ENCODE peak calls at places on chromosomes 5 and 9, in four cellular contexts. One of them, this sample, is unnamed.

GRCh38 chr5:102483736-102484135 is 15.1 kb downstream of the SLCO6A1 start:
- DNase-seq in H1: no peak
- DNase-seq in stomach: no peak
- DNase-seq in HCT116: no peak
- DNase-seq in this sample: no peak

GRCh38 chr5:81830602-81831001 is 79.7 kb upstream of the SSBP2 start:
- DNase-seq in H1: no peak
- DNase-seq in stomach: no peak
- DNase-seq in HCT116: no peak
- DNase-seq in this sample: no peak

GRCh38 chr9:108468364-108468763 is 387.4 kb downstream of the ACTL7B start:
- DNase-seq in H1: peak
- DNase-seq in stomach: no peak
- DNase-seq in HCT116: peak
- DNase-seq in this sample: no peak

GRCh38 chr5:174094857-174095606 is 49.5 kb downstream of the NSG2 start:
- DNase-seq in H1: no peak
- DNase-seq in stomach: no peak
- DNase-seq in HCT116: no peak
- DNase-seq in this sample: no peak

GRCh38 chr9:6215562-6215961 is at the start of gene IL33:
- DNase-seq in H1: no peak
- DNase-seq in stomach: no peak
- DNase-seq in HCT116: no peak
- DNase-seq in this sample: no peak

GRCh38 chr5:174022384-174023095 is 23.0 kb upstream of the NSG2 start:
- DNase-seq in H1: no peak
- DNase-seq in stomach: no peak
- DNase-seq in HCT116: no peak
- DNase-seq in this sample: no peak

GRCh38 chr5:20000416-20000815 is 12.4 kb upstream of the CDH18 start:
- DNase-seq in H1: no peak
- DNase-seq in stomach: no peak
- DNase-seq in HCT116: no peak
- DNase-seq in this sample: no peak

GRCh38 chr5:133474851-133475590 is 137.3 kb downstream of the FSTL4 start:
- DNase-seq in H1: no peak
- DNase-seq in stomach: no peak
- DNase-seq in HCT116: no peak
- DNase-seq in this sample: no peak

DNA sequence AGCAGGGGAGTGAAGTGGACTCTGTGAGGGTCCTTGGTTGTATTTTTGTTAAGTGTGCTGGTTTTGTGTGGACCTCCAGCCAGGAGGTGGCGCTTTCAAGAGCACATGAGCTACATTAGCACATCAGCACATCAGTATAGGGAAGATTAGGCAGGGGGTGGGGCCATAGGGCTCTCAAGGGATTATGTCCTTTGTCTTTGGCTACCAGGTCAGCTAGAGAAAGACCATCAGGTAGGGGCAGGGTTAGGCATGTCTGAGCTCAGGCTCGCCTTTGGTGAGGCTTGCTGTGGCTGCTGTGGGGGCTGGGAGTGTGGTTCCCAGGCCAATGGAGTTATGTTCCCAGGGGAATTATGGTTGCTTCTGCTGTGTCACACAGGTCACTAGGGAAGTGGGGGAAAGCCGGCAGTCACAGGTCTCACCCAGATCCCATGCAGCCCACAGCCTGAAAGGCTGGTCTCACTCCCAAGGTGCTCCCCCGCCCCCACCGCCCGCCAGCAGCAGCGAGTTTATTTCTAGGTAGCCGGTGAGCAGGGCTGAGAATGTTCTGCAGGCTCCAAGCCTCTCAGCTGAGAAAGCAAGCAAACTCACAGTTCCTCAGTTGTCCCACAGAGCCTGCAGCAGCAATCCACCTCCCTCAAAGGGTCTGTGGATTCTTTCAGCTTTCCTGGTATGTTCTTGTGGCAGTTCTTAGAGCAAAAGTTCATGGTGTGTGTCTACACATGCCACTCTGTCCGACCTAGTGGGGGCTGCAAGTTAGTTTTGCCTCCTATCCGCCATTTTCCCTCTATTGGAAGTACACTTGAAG is 13.7 kb downstream of the OR1J1 start:
- DNase-seq in H1: no peak
- DNase-seq in stomach: no peak
- DNase-seq in HCT116: peak
- DNase-seq in this sample: no peak
- TF ChIP-seq POLR2A in H1: peak
- TF ChIP-seq POLR2A in stomach: no peak
- TF ChIP-seq POLR2A in HCT116: no peak
- TF ChIP-seq POLR2A in this sample: no peak

DNA sequence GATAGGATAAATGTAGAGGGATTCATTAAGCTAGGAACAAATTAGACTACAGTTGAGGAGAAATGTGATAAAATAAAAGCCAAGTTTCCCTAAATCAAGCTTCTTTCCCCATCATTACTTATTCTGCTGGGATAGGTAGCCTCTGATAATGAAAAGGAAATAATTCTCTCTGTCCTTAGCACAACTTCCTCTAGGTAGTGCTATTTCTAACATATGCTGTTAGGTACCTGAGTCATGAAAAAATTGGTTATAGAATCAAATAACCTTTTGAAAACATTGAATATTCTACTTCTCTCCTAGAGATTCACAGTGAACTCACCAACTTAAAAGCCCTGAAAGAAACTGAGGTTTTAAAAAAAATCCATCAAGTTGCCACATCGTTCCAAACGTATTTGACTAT is 1793.1 kb downstream of the EFNA5 start:
- DNase-seq in H1: no peak
- DNase-seq in stomach: no peak
- DNase-seq in HCT116: no peak
- DNase-seq in this sample: no peak
- TF ChIP-seq CTCF in H1: no peak
- TF ChIP-seq CTCF in stomach: no peak
- TF ChIP-seq CTCF in HCT116: peak
- TF ChIP-seq CTCF in this sample: no peak

GRCh38 chr9:105557804-105558610 is at the start of gene FKTN:
- DNase-seq in H1: peak
- DNase-seq in stomach: peak
- DNase-seq in HCT116: peak
- DNase-seq in this sample: peak
- TF ChIP-seq POLR2AphosphoS5 in H1: peak
- TF ChIP-seq POLR2AphosphoS5 in stomach: peak
- TF ChIP-seq POLR2AphosphoS5 in HCT116: peak
- TF ChIP-seq POLR2AphosphoS5 in this sample: no peak

DNA sequence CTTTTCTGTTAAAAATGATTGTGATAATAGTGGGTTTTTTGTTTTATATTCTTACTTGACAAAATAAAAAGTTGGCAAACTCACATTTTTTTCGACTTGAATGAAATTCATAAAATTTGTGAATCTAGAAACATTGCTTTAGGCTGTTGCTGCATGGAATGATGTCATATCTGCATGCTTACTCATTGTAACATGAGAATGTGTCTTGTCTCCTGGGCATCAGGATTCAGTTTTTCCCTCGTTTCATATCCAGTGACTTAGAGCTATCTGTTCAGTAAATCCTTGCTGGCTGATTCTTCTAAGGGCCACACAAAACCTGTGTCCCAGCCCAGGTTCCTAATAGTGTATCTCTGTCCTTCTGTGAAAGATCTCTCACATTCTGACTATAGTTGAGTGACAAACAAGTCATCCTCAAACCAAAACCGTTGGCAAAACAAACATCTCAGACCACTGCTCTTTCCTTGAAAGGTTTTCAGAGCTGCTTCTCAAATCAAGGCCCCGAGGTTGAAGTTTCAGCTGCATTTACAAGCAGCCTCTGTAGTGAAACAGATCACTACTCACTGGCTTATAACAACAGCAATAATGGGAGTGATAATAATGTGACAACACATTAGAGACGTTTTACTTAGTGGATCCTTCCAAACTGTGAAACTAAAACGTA is 95.0 kb downstream of the NPR3 start:
- DNase-seq in H1: no peak
- DNase-seq in stomach: no peak
- DNase-seq in HCT116: no peak
- DNase-seq in this sample: no peak
- TF ChIP-seq POLR2A in H1: no peak
- TF ChIP-seq POLR2A in stomach: no peak
- TF ChIP-seq POLR2A in HCT116: no peak
- TF ChIP-seq POLR2A in this sample: no peak

DNA sequence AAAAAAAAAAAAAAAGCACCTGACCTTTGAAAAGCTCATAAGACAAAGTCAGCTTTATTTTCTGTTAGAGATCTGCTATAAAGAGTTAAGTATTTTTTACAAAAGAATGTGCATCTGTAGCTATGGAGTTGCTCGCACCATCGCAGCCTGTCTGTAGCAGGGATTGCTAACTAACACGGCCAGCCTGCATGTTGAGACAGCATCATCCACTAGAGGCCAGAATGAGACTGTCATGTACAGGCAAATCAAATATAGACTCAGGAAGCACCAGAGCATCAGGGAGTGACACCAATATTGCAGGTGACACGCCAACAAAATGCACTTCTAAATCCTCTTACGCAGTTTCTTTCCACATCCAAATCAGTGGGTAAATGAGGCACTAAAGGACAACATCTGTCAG is 136.3 kb upstream of the RASEF start:
- DNase-seq in H1: no peak
- DNase-seq in stomach: peak
- DNase-seq in HCT116: peak
- DNase-seq in this sample: no peak
- TF ChIP-seq CTCF in H1: peak
- TF ChIP-seq CTCF in stomach: peak
- TF ChIP-seq CTCF in HCT116: peak
- TF ChIP-seq CTCF in this sample: peak

DNA sequence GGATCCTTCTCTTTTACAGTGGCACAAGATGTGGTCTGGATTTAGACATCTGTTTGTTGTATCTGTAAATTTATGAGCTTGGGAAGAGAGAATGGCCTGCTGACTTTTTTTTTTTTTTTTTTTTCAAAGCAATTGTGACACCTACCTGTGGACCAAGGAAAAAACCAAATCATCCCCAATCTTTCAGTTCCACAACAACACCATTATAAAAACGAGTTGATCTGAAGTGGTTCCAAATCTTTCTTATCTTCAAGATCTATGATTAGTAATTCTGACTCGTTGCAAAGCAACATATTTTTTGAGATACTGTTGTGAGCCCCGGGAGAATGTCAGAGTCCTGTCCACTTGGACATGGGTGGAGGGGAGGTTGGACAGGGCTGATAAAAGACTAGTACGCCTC is 4.8 kb downstream of the IRX2 start:
- DNase-seq in H1: no peak
- DNase-seq in stomach: no peak
- DNase-seq in HCT116: no peak
- DNase-seq in this sample: no peak
- TF ChIP-seq POLR2AphosphoS5 in H1: no peak
- TF ChIP-seq POLR2AphosphoS5 in stomach: no peak
- TF ChIP-seq POLR2AphosphoS5 in HCT116: no peak
- TF ChIP-seq POLR2AphosphoS5 in this sample: no peak

GRCh38 chr9:38048319-38048969 is 20.6 kb downstream of the SHB start:
- DNase-seq in H1: no peak
- DNase-seq in stomach: no peak
- DNase-seq in HCT116: no peak
- DNase-seq in this sample: no peak

GRCh38 chr9:38044706-38045105 is 24.3 kb downstream of the SHB start:
- DNase-seq in H1: no peak
- DNase-seq in stomach: no peak
- DNase-seq in HCT116: no peak
- DNase-seq in this sample: no peak

GRCh38 chr9:38043931-38044623 is 24.9 kb downstream of the SHB start:
- DNase-seq in H1: no peak
- DNase-seq in stomach: peak
- DNase-seq in HCT116: no peak
- DNase-seq in this sample: no peak

GRCh38 chr9:38046669-38047300 is 22.2 kb downstream of the SHB start:
- DNase-seq in H1: no peak
- DNase-seq in stomach: peak
- DNase-seq in HCT116: peak
- DNase-seq in this sample: no peak

GRCh38 chr9:38047301-38048251 is 21.5 kb downstream of the SHB start:
- DNase-seq in H1: peak
- DNase-seq in stomach: peak
- DNase-seq in HCT116: peak
- DNase-seq in this sample: no peak
- TF ChIP-seq POLR2A in H1: peak
- TF ChIP-seq POLR2A in stomach: no peak
- TF ChIP-seq POLR2A in HCT116: no peak
- TF ChIP-seq POLR2A in this sample: no peak

GRCh38 chr5:154464435-154464834 is 13.6 kb downstream of the HAND1 start:
- DNase-seq in H1: no peak
- DNase-seq in stomach: no peak
- DNase-seq in HCT116: no peak
- DNase-seq in this sample: no peak

GRCh38 chr5:154465169-154465568 is 12.9 kb downstream of the HAND1 start:
- DNase-seq in H1: no peak
- DNase-seq in stomach: no peak
- DNase-seq in HCT116: peak
- DNase-seq in this sample: no peak

GRCh38 chr5:154460172-154460571 is 14.4 kb downstream of the SAP30L start:
- DNase-seq in H1: no peak
- DNase-seq in stomach: no peak
- DNase-seq in HCT116: no peak
- DNase-seq in this sample: no peak

GRCh38 chr5:154459015-154459414 is 13.2 kb downstream of the SAP30L start:
- DNase-seq in H1: no peak
- DNase-seq in stomach: no peak
- DNase-seq in HCT116: no peak
- DNase-seq in this sample: no peak

DNA sequence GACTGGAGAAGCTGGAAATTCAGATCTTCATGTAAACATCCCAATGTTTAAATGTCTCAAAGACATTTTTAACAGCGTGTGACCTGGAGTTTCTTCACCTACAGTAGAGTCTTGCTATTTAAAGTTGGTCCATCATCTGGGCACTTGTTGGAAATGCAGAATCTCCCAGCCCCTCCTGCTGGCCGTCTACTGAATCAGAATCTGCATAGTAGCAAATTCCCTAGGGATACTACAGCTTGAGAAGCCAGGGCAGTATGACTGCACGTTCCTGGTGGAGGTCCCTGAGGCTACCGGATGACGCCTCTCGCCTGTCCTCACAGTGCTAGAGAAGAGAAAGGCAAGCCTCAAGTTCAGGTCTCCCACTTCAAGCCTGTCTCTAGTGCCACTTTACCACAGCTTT is 15.7 kb downstream of the SAP30L start:
- DNase-seq in H1: no peak
- DNase-seq in stomach: no peak
- DNase-seq in HCT116: no peak
- DNase-seq in this sample: no peak
- TF ChIP-seq CTCF in H1: peak
- TF ChIP-seq CTCF in stomach: no peak
- TF ChIP-seq CTCF in HCT116: peak
- TF ChIP-seq CTCF in this sample: no peak

DNA sequence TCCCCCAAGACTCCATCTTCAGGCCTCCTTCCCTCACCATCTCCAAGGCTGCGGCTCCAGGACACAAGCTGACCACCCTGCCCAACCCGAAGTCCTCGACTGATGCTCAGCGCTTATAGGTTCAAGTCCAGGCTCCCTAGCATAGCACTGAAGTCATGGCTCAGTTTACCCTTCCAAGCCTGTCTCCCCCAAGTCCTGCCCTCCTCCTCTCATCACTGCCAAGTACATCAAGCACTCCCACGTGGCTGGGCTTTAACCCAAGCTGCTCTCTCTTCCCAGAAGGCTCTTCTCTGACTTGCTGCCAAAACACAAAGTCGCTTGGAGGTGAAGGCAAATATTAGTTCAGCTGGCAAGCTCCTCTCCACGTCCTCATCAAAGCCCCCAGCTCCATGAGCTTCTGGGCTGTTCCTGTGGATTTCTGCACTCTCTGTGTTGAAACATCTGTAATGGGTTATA is 22.1 kb upstream of the MARCHF6 start:
- DNase-seq in H1: no peak
- DNase-seq in stomach: peak
- DNase-seq in HCT116: no peak
- DNase-seq in this sample: no peak
- TF ChIP-seq POLR2AphosphoS5 in H1: no peak
- TF ChIP-seq POLR2AphosphoS5 in stomach: peak
- TF ChIP-seq POLR2AphosphoS5 in HCT116: no peak
- TF ChIP-seq POLR2AphosphoS5 in this sample: no peak

This sample was measured in suprapubic skin.